ENCODE peak calls at places on chromosomes 13 and 19, in ten cellular contexts. T is MCF 10A; F is stimulated activated CD4-positive, alpha-beta T cell treated with anti-CD3 and anti-CD28 coated beads, TNF-alpha, amount 100 ng/mL, for 4 hours; S is SHP77; W is left colon; O is NCI-H187; K is HCEC 1CT; R is uterus; Z is NCI-H345; X is frontal cortex. Q is an unnamed sample.

GRCh38 chr13:110396913-110397379 is 89.9 kb downstream of the COL4A2 start:
- DNase-seq in K (peak), W (peak), F (no peak), R (peak), Z (no peak), O (no peak), S (no peak), T (peak), X (no peak), Q (peak)

GRCh38 chr19:28883241-28883693 is 329.7 kb downstream of the UQCRFS1 start:
- DNase-seq in K (no peak), Z (no peak), F (no peak), O (no peak), X (peak), T (no peak), S (no peak), R (no peak), W (no peak), Q (no peak)

GRCh38 chr13:24894972-24895300 is 131.0 kb downstream of the RNF17 start:
- DNase-seq in S (no peak), Z (no peak), R (no peak), W (no peak), T (no peak), O (no peak), X (no peak), F (no peak), K (no peak), Q (no peak)

GRCh38 chr19:50478901-50479715 is 2.5 kb upstream of the GARIN5A start:
- DNase-seq in K (no peak), X (no peak), F (no peak), W (no peak), T (no peak), O (no peak), S (peak), R (no peak), Z (peak), Q (no peak)

GRCh38 chr13:46386996-46387851 is at the start of gene RUBCNL:
- DNase-seq in Z (peak), T (peak), S (no peak), R (peak), O (peak), W (peak), K (no peak), F (no peak), X (peak), Q (no peak)

GRCh38 chr19:13055213-13056051 is 47.2 kb downstream of the LYL1 start:
- DNase-seq in X (no peak), F (no peak), O (no peak), S (no peak), K (peak), Z (no peak), T (peak), W (peak), R (peak), Q (peak)

GRCh38 chr13:43306364-43306763 is 283.0 kb downstream of the DNAJC15 start:
- DNase-seq in T (no peak), S (no peak), F (no peak), Z (no peak), R (no peak), X (no peak), O (no peak), K (no peak), W (no peak), Q (no peak)

GRCh38 chr19:1067341-1068103 is 555 bp downstream of the ARHGAP45 start:
- DNase-seq in O (no peak), Z (no peak), W (no peak), X (no peak), S (no peak), R (no peak), T (no peak), K (no peak), F (no peak), Q (no peak)

GRCh38 chr19:28245937-28246336 is 967.0 kb downstream of the UQCRFS1 start:
- DNase-seq in R (no peak), K (no peak), X (no peak), W (no peak), Z (no peak), O (no peak), T (no peak), S (no peak), F (no peak), Q (no peak)

GRCh38 chr13:32362574-32362973 is 47.3 kb downstream of the BRCA2 start:
- DNase-seq in X (no peak), R (no peak), F (no peak), T (no peak), O (no peak), Z (no peak), W (no peak), K (no peak), S (no peak), Q (no peak)

Q was measured in right atrium auricular region.